ENCODE peak calls at places on chromosomes 6 and 20, in five cellular contexts. V, U, T, G and Z are unnamed samples.

GRCh38 chr6:136415351-136416005 is 125.8 kb upstream of the BCLAF1 start:
- DNase-seq in V (no peak), U (no peak), T (no peak), G (no peak), Z (no peak)

GRCh38 chr20:51221791-51222408 is 199.0 kb upstream of the KCNG1 start:
- DNase-seq in V (no peak), U (no peak), T (no peak), G (no peak), Z (peak; percentile 28)

GRCh38 chr6:87817226-87817625 is 115.2 kb upstream of the AKIRIN2 start:
- DNase-seq in V (no peak), U (no peak), T (no peak), G (no peak), Z (no peak)

GRCh38 chr6:137233561-137234504 is 14.6 kb upstream of the IFNGR1 start:
- DNase-seq in V (no peak), U (no peak), T (no peak), G (no peak), Z (no peak)

GRCh38 chr20:17491488-17491887 is 39.7 kb downstream of the BFSP1 start:
- DNase-seq in V (no peak), U (no peak), T (no peak), G (no peak), Z (no peak)

GRCh38 chr6:8973395-8973794 is 538.0 kb upstream of the SLC35B3 start:
- DNase-seq in V (no peak), U (no peak), T (no peak), G (no peak), Z (no peak)

GRCh38 chr6:126716826-126717514 is 377.1 kb downstream of the CENPW start:
- DNase-seq in V (no peak), U (no peak), T (no peak), G (no peak), Z (no peak)

GRCh38 chr6:138769102-138769676 is 4.4 kb upstream of the CCDC28A start:
- DNase-seq in V (no peak), U (no peak), T (no peak), G (no peak), Z (no peak)

GRCh38 chr20:20338133-20338730 is 29.7 kb upstream of the INSM1 start:
- DNase-seq in V (no peak), U (no peak), T (no peak), G (no peak), Z (no peak)

GRCh38 chr20:24838551-24839530 is 110.2 kb upstream of the CST7 start:
- DNase-seq in V (no peak), U (no peak), T (no peak), G (no peak), Z (no peak)

GRCh38 chr6:20791932-20792331 is 257.7 kb downstream of the CDKAL1 start:
- DNase-seq in V (no peak), U (no peak), T (no peak), G (no peak), Z (no peak)

GRCh38 chr6:3531481-3531880 is 74.6 kb upstream of the SLC22A23 start:
- DNase-seq in V (no peak), U (no peak), T (no peak), G (no peak), Z (no peak)

DNA sequence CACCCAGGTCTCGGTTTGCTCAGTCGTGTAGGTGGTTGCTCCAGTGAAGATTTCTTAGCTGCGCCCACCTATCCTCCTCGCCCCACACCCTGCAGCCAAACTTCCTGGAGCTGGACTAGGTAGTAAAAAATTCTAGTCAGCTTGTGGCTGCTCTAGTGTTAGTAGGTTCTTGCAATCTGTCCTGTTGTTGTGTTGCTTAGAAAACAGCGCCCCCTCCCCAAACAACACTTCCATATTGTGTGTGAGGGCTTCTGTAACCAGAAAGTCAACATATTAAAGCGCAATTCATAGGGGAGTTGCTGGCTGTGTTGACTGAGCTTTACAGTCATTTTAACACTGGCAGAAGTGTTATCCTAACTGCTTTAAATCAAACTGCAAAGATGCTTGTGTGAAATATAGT is 122.4 kb downstream of the ARID1B start:
- DNase-seq in V (no peak), U (no peak), T (no peak), G (no peak), Z (no peak)
- TF ChIP-seq CTCF in V (no peak), U (no peak), T (no peak), G (no peak), Z (no peak)

DNA sequence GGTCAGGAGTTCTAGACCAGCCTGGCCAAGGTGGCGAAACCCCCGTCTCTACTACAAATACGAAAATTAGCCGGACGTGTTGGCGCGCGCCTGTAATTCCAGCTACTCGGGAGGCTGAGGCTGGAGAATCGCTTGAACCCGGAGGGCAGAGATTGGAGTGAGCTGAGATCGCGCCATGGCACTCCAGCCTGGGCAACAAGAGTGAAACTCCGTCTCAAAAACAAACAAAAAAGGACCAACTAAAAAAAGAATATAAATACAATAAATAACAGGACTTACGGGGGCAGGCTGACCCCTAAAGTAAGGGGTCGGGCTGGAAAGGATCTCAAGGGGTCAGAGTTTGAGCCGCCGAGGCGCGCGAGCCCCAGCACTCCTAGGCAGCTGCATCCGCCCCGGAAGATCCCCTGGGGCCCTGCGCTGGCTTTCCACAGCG is 509 bp upstream of the TPD52L2 start:
- DNase-seq in V (no peak), U (no peak), T (no peak), G (no peak), Z (no peak)
- TF ChIP-seq CTCF in V (peak; percentile 4), U (no peak), T (peak; percentile 4), G (no peak), Z (peak; percentile 5)

GRCh38 chr20:10448270-10449156 is 13.4 kb downstream of the SLX4IP start:
- DNase-seq in V (no peak), U (no peak), T (no peak), G (no peak), Z (no peak)
- TF ChIP-seq CTCF in V (no peak), U (no peak), T (no peak), G (no peak), Z (no peak)

GRCh38 chr6:24359640-24360454 is 2.0 kb upstream of the DCDC2 start:
- DNase-seq in V (peak; percentile 66), U (peak; percentile 79), T (peak; percentile 25), G (peak; percentile 87), Z (peak; percentile 93)
- TF ChIP-seq CTCF in V (peak; percentile 39), U (peak; percentile 56), T (peak; percentile 64), G (peak; percentile 96), Z (peak; percentile 94)